ENCODE peak calls at places on chromosomes 3 and 15, in five cellular contexts. R is AG04450, X is PC-9, Q is foreskin keratinocyte, B is adrenal gland. E is an unnamed sample.
A peak's percentile ranks its signal among the peaks of the same experiment; 100 is the strongest.

GRCh38 chr15:25243800-25244097 is 195.1 kb downstream of the UBE3A start:
- DNase-seq in B (no peak), R (no peak), Q (no peak), X (no peak), E (no peak)

GRCh38 chr3:187039723-187040414 is 99.4 kb downstream of the RPL39L start:
- DNase-seq in R (no peak), X (no peak), Q (no peak), B (no peak), E (no peak)

GRCh38 chr3:47250309-47251060 is 32.1 kb downstream of the KIF9 start:
- DNase-seq in R (no peak), B (peak; percentile 73), X (peak; percentile 41), Q (no peak), E (no peak)

GRCh38 chr15:96551196-96551595 is 220.7 kb downstream of the NR2F2 start:
- DNase-seq in Q (no peak), X (no peak), R (no peak), B (no peak), E (no peak)

GRCh38 chr15:88661041-88661765 is 22.4 kb downstream of the ISG20 start:
- DNase-seq in X (no peak), R (no peak), Q (no peak), B (no peak), E (no peak)

GRCh38 chr15:90004671-90005070 is 3.5 kb downstream of the ZNF710 start:
- DNase-seq in X (no peak), B (peak; percentile 69), Q (peak; percentile 97), R (peak; percentile 92), E (peak; percentile 93)

GRCh38 chr3:197407053-197407452 is 108.6 kb upstream of the DLG1 start:
- DNase-seq in R (no peak), X (no peak), B (no peak), Q (no peak), E (no peak)

GRCh38 chr3:4394048-4394447 is 73.0 kb downstream of the SUMF1 start:
- DNase-seq in R (no peak), X (no peak), Q (no peak), B (no peak), E (no peak)

GRCh38 chr15:88401972-88402656 is 65.1 kb downstream of the MRPL46 start:
- DNase-seq in B (no peak), R (no peak), X (no peak), Q (no peak), E (no peak)

GRCh38 chr15:71079208-71080044 is 35.8 kb upstream of the THSD4 start:
- DNase-seq in X (peak; percentile 73), Q (peak; percentile 82), B (no peak), R (no peak), E (peak; percentile 42)

GRCh38 chr15:70267879-70268278 is 170.2 kb upstream of the TLE3 start:
- DNase-seq in X (no peak), B (no peak), R (no peak), Q (peak; percentile 58), E (peak; percentile 54)

GRCh38 chr15:85381850-85382751 is 1.7 kb downstream of the AKAP13 start:
- DNase-seq in R (no peak), Q (no peak), X (no peak), B (no peak), E (no peak)

GRCh38 chr3:33008282-33008681 is 56.8 kb downstream of the CCR4 start:
- DNase-seq in R (no peak), Q (no peak), X (no peak), B (no peak), E (no peak)

GRCh38 chr15:90291679-90292356 is 26.3 kb downstream of the NGRN start:
- DNase-seq in X (peak; percentile 15), R (no peak), Q (no peak), B (peak; percentile 48), E (peak; percentile 56)

GRCh38 chr15:88606437-88606794 is 14.7 kb upstream of the AEN start:
- DNase-seq in Q (no peak), X (no peak), B (no peak), R (no peak), E (no peak)

GRCh38 chr3:11230807-11231206 is 41.4 kb upstream of the ATG7 start:
- DNase-seq in R (no peak), B (no peak), X (no peak), Q (no peak), E (no peak)

GRCh38 chr3:80190051-80190450 is 422.3 kb upstream of the ROBO1 start:
- DNase-seq in R (no peak), Q (peak; percentile 86), B (peak; percentile 32), X (peak; percentile 43), E (peak; percentile 42)

DNA sequence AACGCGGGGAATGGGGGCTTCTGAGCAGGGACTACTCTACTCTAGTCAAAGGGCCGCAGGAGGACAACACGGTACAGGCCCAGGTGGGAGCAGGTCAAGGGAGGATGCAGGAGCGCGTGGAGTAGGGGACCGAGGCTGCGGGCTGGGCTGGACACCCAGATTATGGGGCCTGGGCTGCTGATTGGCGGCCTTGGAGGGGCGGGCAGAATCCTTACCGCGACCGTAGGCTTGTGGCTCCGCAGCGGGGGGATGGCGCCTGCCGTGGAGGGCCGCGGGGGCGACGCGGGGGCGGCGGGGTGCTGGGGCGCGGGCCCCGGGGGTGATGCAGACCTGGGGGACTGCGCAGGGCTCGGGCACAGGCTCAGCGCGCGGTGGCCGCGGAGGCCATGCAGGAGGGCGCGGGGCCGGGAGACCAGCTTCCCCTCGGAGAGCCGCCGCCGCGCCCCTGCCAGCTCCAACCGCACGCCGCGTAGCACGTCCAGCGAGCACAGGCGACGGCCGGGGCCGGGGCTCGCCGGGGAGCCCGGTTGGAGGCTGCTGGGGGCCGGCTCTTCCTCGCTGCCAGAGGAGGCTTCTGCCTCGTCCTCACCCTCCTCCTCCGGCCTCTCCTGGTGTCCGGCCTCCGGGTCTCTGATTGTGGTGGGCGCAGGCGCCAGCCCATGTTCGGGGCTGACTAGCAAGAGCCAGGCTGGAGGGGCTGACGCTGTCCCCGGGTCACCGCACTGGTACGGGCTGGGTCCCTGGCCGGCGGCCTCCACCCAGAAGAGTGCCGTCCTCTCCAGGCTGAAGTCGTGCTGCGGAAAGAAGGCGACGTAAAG is 12.9 kb downstream of the UBAP1L start:
- DNase-seq in X (no peak), R (no peak), Q (no peak), B (peak; percentile 20), E (no peak)
- TF ChIP-seq CTCF in X (peak; percentile 0), R (no peak), Q (no peak), B (no peak), E (no peak)

GRCh38 chr15:99163271-99164062 is 58.6 kb downstream of the SYNM start:
- DNase-seq in B (no peak), R (no peak), Q (no peak), X (no peak), E (no peak)
- H3K27ac ChIP-seq in B (no peak overlapping the region), R (no peak overlapping the region), Q (no peak overlapping the region), X (no peak overlapping the region), E (no peak overlapping the region)

DNA sequence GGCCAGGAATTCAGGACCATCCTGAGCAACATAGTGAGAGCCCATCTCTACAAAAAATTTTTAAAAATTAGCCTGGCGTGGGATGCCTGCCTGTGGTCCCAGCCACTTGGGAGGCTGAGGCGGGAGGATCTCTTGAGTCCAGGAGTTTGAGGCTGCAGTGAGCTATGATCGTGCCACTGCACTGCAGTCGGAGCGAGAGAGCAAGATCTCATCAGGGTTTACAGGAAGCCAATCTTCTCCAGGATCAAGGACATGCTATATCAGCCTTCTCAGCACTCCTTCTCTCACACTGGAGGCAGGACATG is 451 bp upstream of the STOML1 start:
- DNase-seq in B (no peak), X (no peak), Q (no peak), R (no peak), E (no peak)
- TF ChIP-seq CTCF in B (no peak), X (peak; percentile 47), Q (no peak), R (no peak), E (peak; percentile 8)

GRCh38 chr3:150235799-150236198 is 172.3 kb upstream of the TSC22D2 start:
- DNase-seq in R (peak; percentile 71), X (no peak), Q (no peak), B (peak; percentile 51), E (no peak)
- H3K27ac ChIP-seq in R (peak overlapping the region; percentile 81), X (no peak overlapping the region), Q (no peak overlapping the region), B (peak overlapping the region; percentile 79), E (no peak overlapping the region)

DNA sequence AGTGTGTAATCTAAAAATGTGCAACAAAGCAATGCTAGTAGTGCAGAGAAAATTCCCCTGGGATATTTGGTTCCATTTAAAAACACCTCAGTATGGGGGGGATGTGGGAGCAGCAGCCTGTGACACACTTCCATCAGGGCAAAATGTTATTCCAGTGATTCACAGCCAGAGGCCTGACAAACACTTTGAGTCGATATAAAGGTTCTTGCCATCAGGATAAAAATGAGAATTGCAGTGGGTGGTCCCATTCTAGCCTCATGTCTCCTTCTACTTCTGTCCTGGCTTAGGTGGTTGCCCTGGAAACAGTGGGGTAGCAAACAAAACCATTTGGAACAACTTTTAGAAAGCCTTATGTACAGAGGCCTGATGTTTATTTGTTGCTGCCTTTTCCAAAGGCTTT is 84.0 kb upstream of the ZNF280D start:
- DNase-seq in X (no peak), B (no peak), R (no peak), Q (no peak), E (peak; percentile 37)
- TF ChIP-seq CTCF in X (no peak), B (no peak), R (no peak), Q (peak; percentile 4), E (no peak)